ENCODE peak calls at places on chromosomes 5 and 9, in five cellular contexts. Y is AG08395; R is stimulated activated naive CD4-positive, alpha-beta T cell treated with Interleukin-2 at 50 U/mL for 16 hours; G is fibroblast of mammary gland; V is T-helper 1 cell. J is an unnamed sample.

GRCh38 chr9:110996436-110997224 is 41.6 kb downstream of the LPAR1 start:
- DNase-seq in R (no peak), V (no peak), Y (peak), G (peak), J (peak)

GRCh38 chr9:109640232-109641078 is 139.5 kb upstream of the PALM2AKAP2 start:
- DNase-seq in Y (peak), R (no peak), V (no peak), G (no peak), J (peak)

GRCh38 chr5:139474815-139475791 is 4.3 kb downstream of the SMIM33 start:
- DNase-seq in V (no peak), R (no peak), Y (peak), G (peak), J (peak)

GRCh38 chr5:172502410-172502809 is 48.1 kb upstream of the SH3PXD2B start:
- DNase-seq in Y (no peak), G (no peak), R (no peak), V (no peak), J (no peak)

GRCh38 chr5:83895860-83896259 is 175.2 kb upstream of the HAPLN1 start:
- DNase-seq in V (no peak), G (peak), Y (no peak), R (no peak), J (no peak)

GRCh38 chr9:12723409-12724028 is 30.3 kb downstream of the TYRP1 start:
- DNase-seq in G (peak), V (no peak), R (no peak), Y (peak), J (peak)

GRCh38 chr5:136501133-136501532 is 135.8 kb upstream of the TRPC7 start:
- DNase-seq in V (no peak), R (no peak), G (no peak), Y (no peak), J (no peak)

GRCh38 chr5:56640763-56641406 is 174.5 kb upstream of the MAP3K1 start:
- DNase-seq in R (no peak), Y (no peak), G (no peak), V (no peak), J (no peak)

J was measured in foreskin fibroblast.